ENCODE peak calls at places on chromosomes 3 and 15, in five cellular contexts. W is EL; G is midbrain; V is retina; J is activated naive CD4-positive, alpha-beta T cell treated with anti-CD3 and anti-CD28 coated beads, Interleukin-2, amount 50 U/mL, for 16 hours. Y is an unnamed sample.

GRCh38 chr3:75886971-75887526 is 101.7 kb upstream of the ZNF717 start:
- DNase-seq in J (no peak), G (no peak), W (peak; percentile 48), V (no peak), Y (no peak)

GRCh38 chr15:87267798-87268197 is 988.7 kb downstream of the NTRK3 start:
- DNase-seq in W (peak; percentile 93), J (no peak), V (no peak), G (no peak), Y (no peak)

GRCh38 chr3:51386852-51387229 is 1.8 kb downstream of the MANF start:
- DNase-seq in J (no peak), V (no peak), W (no peak), G (no peak), Y (no peak)

GRCh38 chr15:90571063-90571541 is 41.4 kb downstream of the CRTC3 start:
- DNase-seq in W (peak; percentile 60), G (peak; percentile 81), V (no peak), J (no peak), Y (no peak)

GRCh38 chr15:68550498-68551295 is 28.1 kb upstream of the CORO2B start:
- DNase-seq in V (peak; percentile 78), W (peak; percentile 50), G (peak; percentile 65), J (peak; percentile 76), Y (peak; percentile 77)

GRCh38 chr3:37974928-37975223 is 15.7 kb upstream of the VILL start:
- DNase-seq in V (no peak), J (no peak), W (no peak), G (no peak), Y (no peak)

GRCh38 chr3:79910337-79910736 is 142.5 kb upstream of the ROBO1 start:
- DNase-seq in W (no peak), V (no peak), G (no peak), J (no peak), Y (no peak)

GRCh38 chr3:157501863-157502262 is 1.4 kb downstream of the VEPH1 start:
- DNase-seq in V (peak; percentile 22), G (no peak), J (no peak), W (no peak), Y (no peak)

GRCh38 chr3:124032351-124032880 is 40.5 kb upstream of the ROPN1 start:
- DNase-seq in J (no peak), V (peak; percentile 92), W (peak; percentile 12), G (peak; percentile 71), Y (peak; percentile 78)

GRCh38 chr15:68368731-68369435 is 63.1 kb downstream of the ITGA11 start:
- DNase-seq in W (peak; percentile 31), G (no peak), V (no peak), J (no peak), Y (no peak)

GRCh38 chr3:163914567-163914966 is 1163.7 kb downstream of the SI start:
- DNase-seq in J (no peak), W (no peak), V (no peak), G (no peak), Y (no peak)